ENCODE peak calls at places on chromosome 10, in four cellular contexts. R is activated CD4-positive, alpha-beta T cell treated with anti-CD3 and anti-CD28 coated beads for 24 hours; Y is thoracic aorta; M is stimulated activated CD4-positive, alpha-beta T cell treated with anti-CD3 and anti-CD28 coated beads, Interleukin-2, amount 100 ng/mL, for 48 hours. U is an unnamed sample.

GRCh38 chr10:75266945-75267344 is 31.2 kb upstream of the COMTD1 start:
- DNase-seq in Y (no peak), M (no peak), R (no peak), U (no peak)

GRCh38 chr10:49194212-49194920 is 6.2 kb upstream of the TMEM273 start:
- DNase-seq in R (no peak), M (no peak), Y (no peak), U (no peak)

GRCh38 chr10:8058274-8059111 is 4.0 kb downstream of the GATA3 start:
- DNase-seq in R (no peak), Y (no peak), M (no peak), U (no peak)

GRCh38 chr10:122034149-122034756 is 45.3 kb downstream of the TACC2 start:
- DNase-seq in Y (no peak), R (no peak), M (no peak), U (no peak)

GRCh38 chr10:117536359-117536861 is 6.1 kb upstream of the EMX2 start:
- DNase-seq in R (no peak), Y (no peak), M (no peak), U (no peak)

GRCh38 chr10:17657116-17657500 is 13.2 kb downstream of the STAM start:
- DNase-seq in R (no peak), M (no peak), Y (no peak), U (no peak)

GRCh38 chr10:131790021-131790420 is 110.8 kb upstream of the PPP2R2D start:
- DNase-seq in M (peak; percentile 23), R (peak; percentile 26), Y (no peak), U (peak; percentile 19)

GRCh38 chr10:132855889-132856288 is 69.9 kb upstream of the NKX6-2 start:
- DNase-seq in Y (no peak), M (no peak), R (no peak), U (no peak)

GRCh38 chr10:18594574-18595156 is 56.7 kb downstream of the NSUN6 start:
- DNase-seq in Y (no peak), M (no peak), R (no peak), U (no peak)

GRCh38 chr10:6052247-6053221 is 9.6 kb downstream of the IL2RA start:
- DNase-seq in Y (no peak), M (peak; percentile 73), R (peak; percentile 72), U (peak; percentile 58)

GRCh38 chr10:43372751-43373445 is 1.5 kb downstream of the FXYD4 start:
- DNase-seq in Y (no peak), M (no peak), R (no peak), U (peak; percentile 30)

GRCh38 chr10:28939352-28940157 is 262.2 kb downstream of the BAMBI start:
- DNase-seq in Y (peak; percentile 52), R (no peak), M (no peak), U (peak; percentile 68)

GRCh38 chr10:129328531-129328930 is 138.5 kb upstream of the MGMT start:
- DNase-seq in M (no peak), R (no peak), Y (no peak), U (no peak)

GRCh38 chr10:110426294-110427153 is 71.2 kb upstream of the DUSP5 start:
- DNase-seq in M (no peak), R (no peak), Y (no peak), U (no peak)

GRCh38 chr10:119058005-119058404 is 22.6 kb downstream of the EIF3A start:
- DNase-seq in Y (no peak), M (no peak), R (no peak), U (no peak)

GRCh38 chr10:96395931-96396877 is 37.4 kb upstream of the OPALIN start:
- DNase-seq in M (peak; percentile 49), R (peak; percentile 30), Y (no peak), U (peak; percentile 87)

GRCh38 chr10:62527019-62527827 is 153.1 kb downstream of the ZNF365 start:
- DNase-seq in Y (no peak), R (no peak), M (no peak), U (no peak)

GRCh38 chr10:119135517-119135890 is 30.0 kb downstream of the SFXN4 start:
- DNase-seq in Y (no peak), R (no peak), M (no peak), U (peak; percentile 64)

GRCh38 chr10:21317902-21318301 is 207.6 kb downstream of the SKIDA1 start:
- DNase-seq in R (no peak), Y (no peak), M (no peak), U (no peak)

GRCh38 chr10:124621637-124622036 is 122.5 kb downstream of the FAM53B start:
- DNase-seq in M (no peak), Y (no peak), R (no peak), U (no peak)

GRCh38 chr10:96370575-96371157 is 11.9 kb upstream of the OPALIN start:
- DNase-seq in R (peak; percentile 25), Y (no peak), M (peak; percentile 40), U (no peak)

GRCh38 chr10:28984431-28984830 is 304.4 kb upstream of the LYZL1 start:
- DNase-seq in Y (peak; percentile 92), R (no peak), M (no peak), U (peak; percentile 89)

GRCh38 chr10:61452229-61452651 is 941 bp downstream of the TMEM26 start:
- DNase-seq in R (no peak), M (no peak), Y (no peak), U (no peak)

GRCh38 chr10:128579902-128580301 is 453.7 kb upstream of the MKI67 start:
- DNase-seq in Y (no peak), M (no peak), R (no peak), U (no peak)

GRCh38 chr10:89204621-89205020 is 2.5 kb downstream of the CH25H start:
- DNase-seq in R (no peak), M (no peak), Y (no peak), U (no peak)

GRCh38 chr10:71312220-71312619 is 6.8 kb upstream of the SLC29A3 start:
- DNase-seq in R (no peak), Y (no peak), M (no peak), U (no peak)

U was measured in sigmoid colon.